ENCODE peak calls at places on chromosomes 7 and 10, in ten cellular contexts. One of them, this sample, is unnamed.

GRCh38 chr7:22849158-22849557 is 26.5 kb upstream of the TOMM7 start:
- DNase-seq in IMR-90: no peak
- DNase-seq in A549: no peak
- DNase-seq in Calu3: no peak
- DNase-seq in activated CD8-positive, alpha-beta memory T cell treated with anti-CD3 and anti-CD28 coated beads, Interleukin-2, amount 50 U/mL, for 4 hours: no peak
- DNase-seq in HT-29: no peak
- DNase-seq in occipital lobe: no peak
- DNase-seq in KBM-7: no peak
- DNase-seq in activated T-cell treated with anti-CD3 and anti-CD28 coated beads for 1 hour: no peak
- DNase-seq in OCI-M1: no peak
- DNase-seq in this sample: no peak

GRCh38 chr10:36224431-36224985 is 582.4 kb upstream of the FZD8 start:
- DNase-seq in IMR-90: peak
- DNase-seq in A549: no peak
- DNase-seq in Calu3: no peak
- DNase-seq in activated CD8-positive, alpha-beta memory T cell treated with anti-CD3 and anti-CD28 coated beads, Interleukin-2, amount 50 U/mL, for 4 hours: no peak
- DNase-seq in HT-29: no peak
- DNase-seq in occipital lobe: no peak
- DNase-seq in KBM-7: no peak
- DNase-seq in activated T-cell treated with anti-CD3 and anti-CD28 coated beads for 1 hour: no peak
- DNase-seq in OCI-M1: no peak
- DNase-seq in this sample: no peak

GRCh38 chr7:98956937-98957336 is 78.6 kb downstream of the TRRAP start:
- DNase-seq in IMR-90: no peak
- DNase-seq in A549: no peak
- DNase-seq in Calu3: no peak
- DNase-seq in activated CD8-positive, alpha-beta memory T cell treated with anti-CD3 and anti-CD28 coated beads, Interleukin-2, amount 50 U/mL, for 4 hours: no peak
- DNase-seq in HT-29: no peak
- DNase-seq in occipital lobe: no peak
- DNase-seq in KBM-7: no peak
- DNase-seq in activated T-cell treated with anti-CD3 and anti-CD28 coated beads for 1 hour: no peak
- DNase-seq in OCI-M1: no peak
- DNase-seq in this sample: no peak

GRCh38 chr10:4646546-4646945 is 179.5 kb upstream of the AKR1E2 start:
- DNase-seq in IMR-90: peak
- DNase-seq in A549: no peak
- DNase-seq in Calu3: no peak
- DNase-seq in activated CD8-positive, alpha-beta memory T cell treated with anti-CD3 and anti-CD28 coated beads, Interleukin-2, amount 50 U/mL, for 4 hours: no peak
- DNase-seq in HT-29: no peak
- DNase-seq in occipital lobe: no peak
- DNase-seq in KBM-7: no peak
- DNase-seq in activated T-cell treated with anti-CD3 and anti-CD28 coated beads for 1 hour: no peak
- DNase-seq in OCI-M1: no peak
- DNase-seq in this sample: no peak

GRCh38 chr7:1554332-1555045 is 1.5 kb downstream of the TMEM184A start:
- DNase-seq in IMR-90: no peak
- DNase-seq in A549: no peak
- DNase-seq in Calu3: peak
- DNase-seq in activated CD8-positive, alpha-beta memory T cell treated with anti-CD3 and anti-CD28 coated beads, Interleukin-2, amount 50 U/mL, for 4 hours: peak
- DNase-seq in HT-29: no peak
- DNase-seq in occipital lobe: no peak
- DNase-seq in KBM-7: no peak
- DNase-seq in activated T-cell treated with anti-CD3 and anti-CD28 coated beads for 1 hour: no peak
- DNase-seq in OCI-M1: no peak
- DNase-seq in this sample: no peak

GRCh38 chr10:111360260-111360925 is 283.6 kb downstream of the ADRA2A start:
- DNase-seq in IMR-90: no peak
- DNase-seq in A549: peak
- DNase-seq in Calu3: peak
- DNase-seq in activated CD8-positive, alpha-beta memory T cell treated with anti-CD3 and anti-CD28 coated beads, Interleukin-2, amount 50 U/mL, for 4 hours: no peak
- DNase-seq in HT-29: peak
- DNase-seq in occipital lobe: no peak
- DNase-seq in KBM-7: peak
- DNase-seq in activated T-cell treated with anti-CD3 and anti-CD28 coated beads for 1 hour: no peak
- DNase-seq in OCI-M1: peak
- DNase-seq in this sample: no peak

GRCh38 chr10:36634916-36635315 is 490.5 kb upstream of the ANKRD30A start:
- DNase-seq in IMR-90: peak
- DNase-seq in A549: no peak
- DNase-seq in Calu3: no peak
- DNase-seq in activated CD8-positive, alpha-beta memory T cell treated with anti-CD3 and anti-CD28 coated beads, Interleukin-2, amount 50 U/mL, for 4 hours: no peak
- DNase-seq in HT-29: no peak
- DNase-seq in occipital lobe: no peak
- DNase-seq in KBM-7: no peak
- DNase-seq in activated T-cell treated with anti-CD3 and anti-CD28 coated beads for 1 hour: no peak
- DNase-seq in OCI-M1: no peak
- DNase-seq in this sample: no peak

GRCh38 chr10:117226813-117227451 is 14.0 kb upstream of the SLC18A2 start:
- DNase-seq in IMR-90: no peak
- DNase-seq in A549: peak
- DNase-seq in Calu3: peak
- DNase-seq in activated CD8-positive, alpha-beta memory T cell treated with anti-CD3 and anti-CD28 coated beads, Interleukin-2, amount 50 U/mL, for 4 hours: no peak
- DNase-seq in HT-29: peak
- DNase-seq in occipital lobe: no peak
- DNase-seq in KBM-7: peak
- DNase-seq in activated T-cell treated with anti-CD3 and anti-CD28 coated beads for 1 hour: no peak
- DNase-seq in OCI-M1: peak
- DNase-seq in this sample: peak

GRCh38 chr7:21945374-21946227 is at the start of gene CDCA7L:
- DNase-seq in IMR-90: peak
- DNase-seq in A549: peak
- DNase-seq in Calu3: peak
- DNase-seq in activated CD8-positive, alpha-beta memory T cell treated with anti-CD3 and anti-CD28 coated beads, Interleukin-2, amount 50 U/mL, for 4 hours: peak
- DNase-seq in HT-29: peak
- DNase-seq in occipital lobe: no peak
- DNase-seq in KBM-7: peak
- DNase-seq in activated T-cell treated with anti-CD3 and anti-CD28 coated beads for 1 hour: peak
- DNase-seq in OCI-M1: peak
- DNase-seq in this sample: peak

GRCh38 chr7:33712020-33712414 is 193.3 kb upstream of the BMPER start:
- DNase-seq in IMR-90: no peak
- DNase-seq in A549: no peak
- DNase-seq in Calu3: no peak
- DNase-seq in activated CD8-positive, alpha-beta memory T cell treated with anti-CD3 and anti-CD28 coated beads, Interleukin-2, amount 50 U/mL, for 4 hours: no peak
- DNase-seq in HT-29: no peak
- DNase-seq in occipital lobe: no peak
- DNase-seq in KBM-7: peak
- DNase-seq in activated T-cell treated with anti-CD3 and anti-CD28 coated beads for 1 hour: no peak
- DNase-seq in OCI-M1: no peak
- DNase-seq in this sample: no peak

GRCh38 chr10:78460204-78460603 is 426.5 kb downstream of the RPS24 start:
- DNase-seq in IMR-90: no peak
- DNase-seq in A549: no peak
- DNase-seq in Calu3: no peak
- DNase-seq in activated CD8-positive, alpha-beta memory T cell treated with anti-CD3 and anti-CD28 coated beads, Interleukin-2, amount 50 U/mL, for 4 hours: no peak
- DNase-seq in HT-29: no peak
- DNase-seq in occipital lobe: no peak
- DNase-seq in KBM-7: no peak
- DNase-seq in activated T-cell treated with anti-CD3 and anti-CD28 coated beads for 1 hour: no peak
- DNase-seq in OCI-M1: no peak
- DNase-seq in this sample: no peak

GRCh38 chr7:4689151-4689550 is 7.1 kb downstream of the FOXK1 start:
- DNase-seq in IMR-90: no peak
- DNase-seq in A549: no peak
- DNase-seq in Calu3: no peak
- DNase-seq in activated CD8-positive, alpha-beta memory T cell treated with anti-CD3 and anti-CD28 coated beads, Interleukin-2, amount 50 U/mL, for 4 hours: no peak
- DNase-seq in HT-29: no peak
- DNase-seq in occipital lobe: no peak
- DNase-seq in KBM-7: no peak
- DNase-seq in activated T-cell treated with anti-CD3 and anti-CD28 coated beads for 1 hour: no peak
- DNase-seq in OCI-M1: no peak
- DNase-seq in this sample: no peak

GRCh38 chr10:76231258-76231934 is 800.0 kb downstream of the LRMDA start:
- DNase-seq in IMR-90: peak
- DNase-seq in A549: no peak
- DNase-seq in Calu3: no peak
- DNase-seq in activated CD8-positive, alpha-beta memory T cell treated with anti-CD3 and anti-CD28 coated beads, Interleukin-2, amount 50 U/mL, for 4 hours: no peak
- DNase-seq in HT-29: no peak
- DNase-seq in occipital lobe: no peak
- DNase-seq in KBM-7: no peak
- DNase-seq in activated T-cell treated with anti-CD3 and anti-CD28 coated beads for 1 hour: no peak
- DNase-seq in OCI-M1: no peak
- DNase-seq in this sample: no peak

GRCh38 chr7:144069511-144069910 is at the start of gene OR2A25:
- DNase-seq in IMR-90: no peak
- DNase-seq in A549: no peak
- DNase-seq in Calu3: no peak
- DNase-seq in activated CD8-positive, alpha-beta memory T cell treated with anti-CD3 and anti-CD28 coated beads, Interleukin-2, amount 50 U/mL, for 4 hours: no peak
- DNase-seq in HT-29: no peak
- DNase-seq in occipital lobe: no peak
- DNase-seq in KBM-7: no peak
- DNase-seq in activated T-cell treated with anti-CD3 and anti-CD28 coated beads for 1 hour: no peak
- DNase-seq in OCI-M1: no peak
- DNase-seq in this sample: no peak

GRCh38 chr7:44149571-44150465 is 8.7 kb upstream of the MYL7 start:
- DNase-seq in IMR-90: peak
- DNase-seq in A549: no peak
- DNase-seq in Calu3: no peak
- DNase-seq in activated CD8-positive, alpha-beta memory T cell treated with anti-CD3 and anti-CD28 coated beads, Interleukin-2, amount 50 U/mL, for 4 hours: no peak
- DNase-seq in HT-29: no peak
- DNase-seq in occipital lobe: no peak
- DNase-seq in KBM-7: no peak
- DNase-seq in activated T-cell treated with anti-CD3 and anti-CD28 coated beads for 1 hour: no peak
- DNase-seq in OCI-M1: no peak
- DNase-seq in this sample: peak

GRCh38 chr7:112665709-112666108 is 124.5 kb downstream of the TMEM168 start:
- DNase-seq in IMR-90: peak
- DNase-seq in A549: peak
- DNase-seq in Calu3: no peak
- DNase-seq in activated CD8-positive, alpha-beta memory T cell treated with anti-CD3 and anti-CD28 coated beads, Interleukin-2, amount 50 U/mL, for 4 hours: no peak
- DNase-seq in HT-29: peak
- DNase-seq in occipital lobe: no peak
- DNase-seq in KBM-7: no peak
- DNase-seq in activated T-cell treated with anti-CD3 and anti-CD28 coated beads for 1 hour: no peak
- DNase-seq in OCI-M1: peak
- DNase-seq in this sample: no peak

GRCh38 chr10:62464308-62464707 is 90.1 kb downstream of the ZNF365 start:
- DNase-seq in IMR-90: peak
- DNase-seq in A549: no peak
- DNase-seq in Calu3: no peak
- DNase-seq in activated CD8-positive, alpha-beta memory T cell treated with anti-CD3 and anti-CD28 coated beads, Interleukin-2, amount 50 U/mL, for 4 hours: no peak
- DNase-seq in HT-29: no peak
- DNase-seq in occipital lobe: no peak
- DNase-seq in KBM-7: no peak
- DNase-seq in activated T-cell treated with anti-CD3 and anti-CD28 coated beads for 1 hour: no peak
- DNase-seq in OCI-M1: no peak
- DNase-seq in this sample: no peak

GRCh38 chr7:107450970-107451369 is 18.9 kb upstream of the GPR22 start:
- DNase-seq in IMR-90: no peak
- DNase-seq in A549: no peak
- DNase-seq in Calu3: no peak
- DNase-seq in activated CD8-positive, alpha-beta memory T cell treated with anti-CD3 and anti-CD28 coated beads, Interleukin-2, amount 50 U/mL, for 4 hours: no peak
- DNase-seq in HT-29: no peak
- DNase-seq in occipital lobe: no peak
- DNase-seq in KBM-7: no peak
- DNase-seq in activated T-cell treated with anti-CD3 and anti-CD28 coated beads for 1 hour: no peak
- DNase-seq in OCI-M1: no peak
- DNase-seq in this sample: no peak

GRCh38 chr7:107029764-107030286 is 14.7 kb upstream of the PRKAR2B start:
- DNase-seq in IMR-90: no peak
- DNase-seq in A549: no peak
- DNase-seq in Calu3: no peak
- DNase-seq in activated CD8-positive, alpha-beta memory T cell treated with anti-CD3 and anti-CD28 coated beads, Interleukin-2, amount 50 U/mL, for 4 hours: no peak
- DNase-seq in HT-29: no peak
- DNase-seq in occipital lobe: no peak
- DNase-seq in KBM-7: no peak
- DNase-seq in activated T-cell treated with anti-CD3 and anti-CD28 coated beads for 1 hour: no peak
- DNase-seq in OCI-M1: peak
- DNase-seq in this sample: no peak

GRCh38 chr7:152527610-152528032 is 91.8 kb upstream of the KMT2C start:
- DNase-seq in IMR-90: no peak
- DNase-seq in A549: no peak
- DNase-seq in Calu3: no peak
- DNase-seq in activated CD8-positive, alpha-beta memory T cell treated with anti-CD3 and anti-CD28 coated beads, Interleukin-2, amount 50 U/mL, for 4 hours: no peak
- DNase-seq in HT-29: no peak
- DNase-seq in occipital lobe: no peak
- DNase-seq in KBM-7: no peak
- DNase-seq in activated T-cell treated with anti-CD3 and anti-CD28 coated beads for 1 hour: no peak
- DNase-seq in OCI-M1: no peak
- DNase-seq in this sample: no peak

GRCh38 chr10:75696536-75696935 is 265.1 kb downstream of the LRMDA start:
- DNase-seq in IMR-90: no peak
- DNase-seq in A549: no peak
- DNase-seq in Calu3: no peak
- DNase-seq in activated CD8-positive, alpha-beta memory T cell treated with anti-CD3 and anti-CD28 coated beads, Interleukin-2, amount 50 U/mL, for 4 hours: no peak
- DNase-seq in HT-29: no peak
- DNase-seq in occipital lobe: no peak
- DNase-seq in KBM-7: no peak
- DNase-seq in activated T-cell treated with anti-CD3 and anti-CD28 coated beads for 1 hour: no peak
- DNase-seq in OCI-M1: no peak
- DNase-seq in this sample: no peak

GRCh38 chr7:95209778-95210177 is 114.6 kb downstream of the PON1 start:
- DNase-seq in IMR-90: no peak
- DNase-seq in A549: no peak
- DNase-seq in Calu3: no peak
- DNase-seq in activated CD8-positive, alpha-beta memory T cell treated with anti-CD3 and anti-CD28 coated beads, Interleukin-2, amount 50 U/mL, for 4 hours: no peak
- DNase-seq in HT-29: no peak
- DNase-seq in occipital lobe: no peak
- DNase-seq in KBM-7: no peak
- DNase-seq in activated T-cell treated with anti-CD3 and anti-CD28 coated beads for 1 hour: no peak
- DNase-seq in OCI-M1: no peak
- DNase-seq in this sample: no peak

GRCh38 chr10:110172155-110172554 is 35.2 kb upstream of the MXI1 start:
- DNase-seq in IMR-90: no peak
- DNase-seq in A549: peak
- DNase-seq in Calu3: no peak
- DNase-seq in activated CD8-positive, alpha-beta memory T cell treated with anti-CD3 and anti-CD28 coated beads, Interleukin-2, amount 50 U/mL, for 4 hours: no peak
- DNase-seq in HT-29: no peak
- DNase-seq in occipital lobe: no peak
- DNase-seq in KBM-7: no peak
- DNase-seq in activated T-cell treated with anti-CD3 and anti-CD28 coated beads for 1 hour: no peak
- DNase-seq in OCI-M1: no peak
- DNase-seq in this sample: no peak

GRCh38 chr10:49116509-49117365 is 1.4 kb upstream of the VSTM4 start:
- DNase-seq in IMR-90: no peak
- DNase-seq in A549: no peak
- DNase-seq in Calu3: no peak
- DNase-seq in activated CD8-positive, alpha-beta memory T cell treated with anti-CD3 and anti-CD28 coated beads, Interleukin-2, amount 50 U/mL, for 4 hours: no peak
- DNase-seq in HT-29: no peak
- DNase-seq in occipital lobe: no peak
- DNase-seq in KBM-7: no peak
- DNase-seq in activated T-cell treated with anti-CD3 and anti-CD28 coated beads for 1 hour: no peak
- DNase-seq in OCI-M1: no peak
- DNase-seq in this sample: no peak

GRCh38 chr7:26284995-26285632 is 6.5 kb upstream of the SNX10 start:
- DNase-seq in IMR-90: no peak
- DNase-seq in A549: peak
- DNase-seq in Calu3: peak
- DNase-seq in activated CD8-positive, alpha-beta memory T cell treated with anti-CD3 and anti-CD28 coated beads, Interleukin-2, amount 50 U/mL, for 4 hours: no peak
- DNase-seq in HT-29: peak
- DNase-seq in occipital lobe: no peak
- DNase-seq in KBM-7: peak
- DNase-seq in activated T-cell treated with anti-CD3 and anti-CD28 coated beads for 1 hour: no peak
- DNase-seq in OCI-M1: peak
- DNase-seq in this sample: no peak

GRCh38 chr10:54869022-54869421 is 68.0 kb upstream of the PCDH15 start:
- DNase-seq in IMR-90: no peak
- DNase-seq in A549: no peak
- DNase-seq in Calu3: no peak
- DNase-seq in activated CD8-positive, alpha-beta memory T cell treated with anti-CD3 and anti-CD28 coated beads, Interleukin-2, amount 50 U/mL, for 4 hours: no peak
- DNase-seq in HT-29: no peak
- DNase-seq in occipital lobe: no peak
- DNase-seq in KBM-7: no peak
- DNase-seq in activated T-cell treated with anti-CD3 and anti-CD28 coated beads for 1 hour: no peak
- DNase-seq in OCI-M1: no peak
- DNase-seq in this sample: no peak

GRCh38 chr7:104230606-104231005 is 22.8 kb upstream of the ORC5 start:
- DNase-seq in IMR-90: peak
- DNase-seq in A549: no peak
- DNase-seq in Calu3: no peak
- DNase-seq in activated CD8-positive, alpha-beta memory T cell treated with anti-CD3 and anti-CD28 coated beads, Interleukin-2, amount 50 U/mL, for 4 hours: no peak
- DNase-seq in HT-29: no peak
- DNase-seq in occipital lobe: no peak
- DNase-seq in KBM-7: no peak
- DNase-seq in activated T-cell treated with anti-CD3 and anti-CD28 coated beads for 1 hour: no peak
- DNase-seq in OCI-M1: no peak
- DNase-seq in this sample: no peak

GRCh38 chr10:47045331-47045861 is 134.2 kb downstream of the PTPN20 start:
- DNase-seq in IMR-90: no peak
- DNase-seq in A549: no peak
- DNase-seq in Calu3: no peak
- DNase-seq in activated CD8-positive, alpha-beta memory T cell treated with anti-CD3 and anti-CD28 coated beads, Interleukin-2, amount 50 U/mL, for 4 hours: no peak
- DNase-seq in HT-29: no peak
- DNase-seq in occipital lobe: no peak
- DNase-seq in KBM-7: no peak
- DNase-seq in activated T-cell treated with anti-CD3 and anti-CD28 coated beads for 1 hour: no peak
- DNase-seq in OCI-M1: no peak
- DNase-seq in this sample: peak

This sample was measured in natural killer cell treated with Interleukin-12 subunit alpha and Interleukin-12 subunit beta and Interleukin-15 and Interleukin-18, amount 100 ng/mL, for 72 hours.